ENCODE peak calls at places on chromosomes 4 and X, in seven cellular contexts. Z is progenitor cell of endocrine pancreas, M is upper lobe of left lung, H is glutamatergic neuron, B is fibroblast of lung, I is WERI-Rb-1, F is tibial nerve. K is an unnamed sample.

GRCh38 chr4:121690001-121690400 is 6.8 kb downstream of the ANXA5 start:
- DNase-seq in I (no peak), H (no peak), B (peak), M (no peak), Z (no peak), F (no peak), K (no peak)

GRCh38 chr4:41587286-41587685 is 49.3 kb downstream of the LIMCH1 start:
- DNase-seq in M (no peak), H (no peak), I (no peak), B (no peak), Z (no peak), F (no peak), K (no peak)

GRCh38 chrX:30156009-30156408 is 59.4 kb upstream of the MAGEB2 start:
- DNase-seq in B (no peak), H (no peak), I (no peak), M (no peak), Z (no peak), F (no peak), K (no peak)

GRCh38 chr4:100008048-100008447 is 58.0 kb upstream of the H2AZ1 start:
- DNase-seq in H (no peak), B (peak), F (no peak), M (no peak), Z (no peak), I (no peak), K (no peak)

GRCh38 chrX:32126997-32127396 is 1055.2 kb upstream of the FTHL17 start:
- DNase-seq in B (no peak), H (no peak), I (no peak), Z (no peak), M (no peak), F (no peak), K (no peak)

GRCh38 chrX:25049347-25049746 is 33.6 kb upstream of the ARX start:
- DNase-seq in M (no peak), I (no peak), F (no peak), H (no peak), Z (no peak), B (peak), K (no peak)

GRCh38 chr4:145883173-145883572 is 55.5 kb downstream of the ZNF827 start:
- DNase-seq in B (no peak), Z (no peak), F (no peak), M (no peak), H (no peak), I (no peak), K (no peak)

GRCh38 chr4:71147261-71147660 is 153.8 kb downstream of the DCK start:
- DNase-seq in M (no peak), Z (no peak), I (no peak), F (no peak), H (no peak), B (no peak), K (no peak)

GRCh38 chrX:96394566-96394965 is 290.1 kb upstream of the DIAPH2 start:
- DNase-seq in H (no peak), M (no peak), B (no peak), I (no peak), Z (no peak), F (no peak), K (no peak)

GRCh38 chr4:85964298-85964697 is 395.6 kb downstream of the MAPK10 start:
- DNase-seq in B (peak), H (no peak), Z (no peak), F (no peak), I (no peak), M (no peak), K (no peak)

GRCh38 chrX:43969504-43970501 is 3.4 kb downstream of the NDP start:
- DNase-seq in M (no peak), F (no peak), B (no peak), I (no peak), H (no peak), Z (no peak), K (no peak)

GRCh38 chr4:153643406-153644016 is 40.6 kb upstream of the TLR2 start:
- DNase-seq in M (no peak), I (no peak), H (no peak), Z (no peak), F (no peak), B (peak), K (no peak)

GRCh38 chrX:28126886-28127285 is 145.6 kb upstream of the DCAF8L1 start:
- DNase-seq in Z (no peak), B (no peak), H (no peak), M (no peak), I (no peak), F (no peak), K (no peak)

GRCh38 chr4:85598936-85599335 is 124.0 kb downstream of the ARHGAP24 start:
- DNase-seq in H (no peak), F (no peak), B (no peak), Z (no peak), I (no peak), M (no peak), K (no peak)

GRCh38 chrX:56783450-56783831 is 54.4 kb downstream of the NBDY start:
- DNase-seq in Z (no peak), B (no peak), I (peak), M (no peak), H (no peak), F (no peak), K (no peak)

GRCh38 chr4:40314951-40315350 is 20.2 kb upstream of the CHRNA9 start:
- DNase-seq in Z (no peak), H (no peak), M (no peak), F (no peak), I (no peak), B (peak), K (no peak)

GRCh38 chrX:48532201-48532600 is 7.3 kb upstream of the TBC1D25 start:
- DNase-seq in F (no peak), B (no peak), I (no peak), Z (no peak), M (no peak), H (no peak), K (no peak)

GRCh38 chrX:48530736-48531135 is 8.8 kb upstream of the TBC1D25 start:
- DNase-seq in F (no peak), H (no peak), Z (no peak), I (no peak), M (no peak), B (no peak), K (no peak)

GRCh38 chrX:48533165-48533564 is 6.3 kb upstream of the TBC1D25 start:
- DNase-seq in H (no peak), B (no peak), F (no peak), I (no peak), Z (no peak), M (no peak), K (no peak)

DNA sequence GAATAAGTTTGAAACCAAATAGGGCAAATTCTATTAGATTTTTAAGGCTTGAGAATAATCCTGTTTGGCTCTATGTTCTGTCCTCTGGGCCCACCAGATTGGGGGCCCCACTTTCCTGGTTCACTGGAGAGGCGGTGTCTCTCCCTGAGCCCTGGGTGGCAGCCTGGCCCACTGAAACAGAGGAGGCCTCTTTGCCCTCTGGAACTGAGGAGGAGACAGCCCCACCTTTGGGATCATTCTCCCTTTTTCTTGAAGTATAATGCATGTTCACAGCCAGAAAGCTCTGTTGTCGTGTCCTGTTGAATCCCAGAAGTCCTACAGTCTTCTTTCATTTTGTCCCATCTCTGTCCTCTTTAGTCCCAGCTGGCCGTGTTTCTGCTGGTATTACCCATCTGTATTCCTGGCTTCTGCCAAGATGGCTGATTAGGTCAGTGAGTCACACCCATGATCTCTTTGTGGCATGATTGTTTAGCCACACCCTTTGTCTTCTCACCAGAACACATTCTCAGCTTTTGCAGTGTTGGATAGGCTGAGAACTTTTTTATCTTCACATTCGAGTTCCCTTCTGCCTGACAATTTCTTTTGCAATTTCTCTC is 8.1 kb upstream of the TBC1D25 start:
- DNase-seq in I (no peak), H (no peak), F (no peak), M (no peak), Z (no peak), B (peak), K (no peak)
- TF ChIP-seq CTCF in I (no peak), H (no peak), F (no peak), M (no peak), Z (no peak), B (no peak), K (no peak)

GRCh38 chr4:151489462-151490203 is 80.7 kb downstream of the FHIP1A start:
- DNase-seq in Z (no peak), B (no peak), M (peak), I (peak), H (no peak), F (no peak), K (no peak)
- TF ChIP-seq CTCF in Z (no peak), B (no peak), M (peak), I (peak), H (no peak), F (no peak), K (no peak)

GRCh38 chrX:136953867-136954787 is 73.6 kb upstream of the RBMX start:
- DNase-seq in B (peak), H (peak), F (peak), I (peak), Z (no peak), M (no peak), K (no peak)

GRCh38 chrX:136950206-136950605 is 69.7 kb upstream of the RBMX start:
- DNase-seq in Z (no peak), B (no peak), F (no peak), M (no peak), I (no peak), H (no peak), K (no peak)

GRCh38 chrX:136954930-136955329 is 74.4 kb upstream of the RBMX start:
- DNase-seq in Z (no peak), F (no peak), I (no peak), B (peak), M (no peak), H (no peak), K (no peak)
- TF ChIP-seq CTCF in Z (peak), F (peak), I (peak), B (peak), M (peak), H (peak), K (no peak)

DNA sequence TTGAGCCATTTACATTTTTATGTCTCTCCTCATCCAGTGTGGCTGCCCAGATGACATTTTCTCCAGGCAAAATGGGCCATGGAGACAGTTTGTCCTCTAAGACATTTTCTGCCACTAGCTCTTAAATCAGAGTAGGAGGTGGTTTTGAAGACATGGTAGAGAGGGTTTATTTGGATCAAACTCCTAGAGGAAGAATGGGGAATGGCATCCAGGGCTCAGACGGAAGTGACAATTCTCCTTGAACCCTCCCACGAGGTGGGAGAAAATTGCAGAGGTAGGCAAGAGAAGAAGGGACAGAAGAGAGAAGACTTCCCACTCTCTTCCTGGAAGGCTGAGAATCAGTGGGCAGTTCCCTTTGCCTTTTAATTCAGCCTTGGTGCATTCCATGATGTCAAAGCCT is 194.0 kb downstream of the SMIM20 start:
- DNase-seq in Z (no peak), F (no peak), M (no peak), I (no peak), B (no peak), H (no peak), K (no peak)
- TF ChIP-seq CTCF in Z (no peak), F (no peak), M (no peak), I (peak), B (no peak), H (peak), K (no peak)

DNA sequence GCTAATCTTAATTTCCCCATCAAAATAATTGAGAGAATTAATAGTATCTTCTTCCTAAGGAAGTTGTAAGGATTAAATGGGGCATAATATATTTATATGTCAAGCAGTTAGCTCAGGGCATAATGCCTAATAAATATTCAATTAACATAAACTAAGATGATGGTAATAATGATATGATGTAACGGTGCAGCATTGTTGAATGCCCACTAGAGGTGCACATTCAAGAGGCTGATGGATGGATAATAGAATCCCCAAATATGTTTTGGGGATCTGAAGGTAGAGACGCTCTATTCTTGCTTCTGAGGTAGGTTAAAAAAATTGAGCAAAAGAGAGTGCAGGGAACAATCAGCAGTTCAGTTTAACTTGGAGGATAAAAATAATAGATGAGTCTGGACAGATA is 37.1 kb downstream of the ATOH1 start:
- DNase-seq in B (no peak), H (no peak), I (no peak), F (no peak), Z (no peak), M (no peak), K (no peak)
- TF ChIP-seq CTCF in B (peak), H (peak), I (no peak), F (no peak), Z (peak), M (no peak), K (no peak)

GRCh38 chr4:107988763-107989035 is 990 bp upstream of the HADH start:
- DNase-seq in M (no peak), Z (no peak), H (no peak), F (no peak), B (no peak), I (no peak), K (no peak)

GRCh38 chr4:107989162-107989536 is 540 bp upstream of the HADH start:
- DNase-seq in M (no peak), B (no peak), H (no peak), I (no peak), F (no peak), Z (no peak), K (no peak)

GRCh38 chr4:107987916-107988762 is 1.6 kb upstream of the HADH start:
- DNase-seq in H (no peak), F (no peak), Z (no peak), M (no peak), I (no peak), B (no peak), K (no peak)

GRCh38 chr4:107991945-107992625 is 2.4 kb downstream of the HADH start:
- DNase-seq in H (no peak), I (no peak), Z (no peak), B (peak), M (no peak), F (no peak), K (no peak)

DNA sequence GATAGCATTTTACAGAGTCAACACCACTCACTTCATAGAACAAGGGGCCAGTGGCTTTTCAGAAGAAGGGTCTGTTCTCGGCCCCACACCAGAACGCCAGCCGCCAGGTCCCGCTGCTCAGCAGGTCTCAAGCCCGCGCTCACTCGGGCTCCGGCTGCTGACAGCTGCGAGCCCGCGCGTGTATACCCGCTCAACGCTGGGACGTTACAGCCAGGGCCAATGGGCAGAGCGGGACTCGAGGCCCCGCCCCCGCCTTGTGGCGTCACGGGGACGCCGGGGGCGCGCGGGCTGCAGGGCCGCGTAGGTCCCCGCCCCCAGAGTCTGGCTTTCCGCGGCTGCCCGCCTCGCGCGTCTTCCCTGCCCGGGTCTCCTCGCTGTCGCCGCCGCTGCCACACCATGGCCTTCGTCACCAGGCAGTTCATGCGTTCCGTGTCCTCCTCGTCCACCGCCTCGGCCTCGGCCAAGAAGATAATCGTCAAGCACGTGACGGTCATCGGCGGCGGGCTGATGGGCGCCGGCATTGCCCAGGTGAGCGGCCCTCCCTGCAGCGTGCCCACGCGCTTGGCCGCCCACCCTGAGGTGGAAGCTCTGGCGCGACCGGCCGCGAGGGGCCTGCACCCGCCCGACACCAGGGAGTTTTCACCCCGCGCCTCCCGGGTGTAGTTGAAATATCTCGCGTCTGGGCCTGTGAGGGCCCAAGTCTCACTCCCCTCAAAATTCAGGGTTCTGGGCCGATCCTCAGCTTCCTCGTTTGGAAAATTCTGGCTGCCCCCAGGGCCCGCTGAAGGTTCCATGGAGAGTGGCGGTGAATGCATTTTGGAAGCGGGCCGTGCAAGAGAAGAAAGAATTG is at the start of gene HADH:
- DNase-seq in H (peak), M (peak), I (peak), Z (peak), B (peak), F (peak), K (peak)
- TF ChIP-seq CTCF in H (no peak), M (no peak), I (no peak), Z (no peak), B (no peak), F (no peak), K (no peak)

GRCh38 chr4:112031712-112032328 is 113.4 kb upstream of the FAM241A start:
- DNase-seq in Z (peak), M (no peak), F (peak), I (peak), B (peak), H (no peak), K (no peak)
- TF ChIP-seq CTCF in Z (peak), M (peak), F (peak), I (peak), B (peak), H (peak), K (peak)

K was measured in CD14-positive monocyte.